ENCODE peak calls at places on chromosomes 16 and 17, in four cellular contexts. T is progenitor cell of endocrine pancreas, S is endothelial cell, U is nephron progenitor cell. C is an unnamed sample.
A peak's percentile ranks its signal among the peaks of the same experiment; 100 is the strongest.

GRCh38 chr17:77882040-77882439 is 76.5 kb upstream of the TNRC6C start:
- DNase-seq in T (no peak), U (no peak), S (no peak), C (no peak)

GRCh38 chr16:85137323-85138072 is 25.2 kb upstream of the CIBAR2 start:
- DNase-seq in T (no peak), U (peak; percentile 64), S (no peak), C (no peak)

GRCh38 chr16:43294-43693 is 10.1 kb downstream of the POLR3K start:
- DNase-seq in S (no peak), U (no peak), T (no peak), C (no peak)

GRCh38 chr17:20954794-20955193 is 88.0 kb downstream of the USP22 start:
- DNase-seq in U (no peak), S (no peak), T (no peak), C (no peak)

GRCh38 chr16:30927789-30928378 is 4.5 kb downstream of the FBXL19 start:
- DNase-seq in T (peak; percentile 48), U (peak; percentile 73), S (no peak), C (peak; percentile 70)

GRCh38 chr17:70120420-70120819 is 45.4 kb downstream of the KCNJ16 start:
- DNase-seq in T (no peak), U (no peak), S (no peak), C (no peak)

GRCh38 chr17:17723354-17724261 is 42.4 kb downstream of the RAI1 start:
- DNase-seq in S (peak; percentile 33), U (peak; percentile 76), T (no peak), C (peak; percentile 74)

GRCh38 chr16:54118846-54119245 is 167.7 kb downstream of the IRX3 start:
- DNase-seq in S (no peak), U (no peak), T (no peak), C (no peak)

GRCh38 chr16:2767891-2768290 is 9.2 kb downstream of the ELOB start:
- DNase-seq in S (no peak), U (no peak), T (no peak), C (no peak)

GRCh38 chr17:81996232-81996756 is 18.9 kb downstream of the ASPSCR1 start:
- DNase-seq in U (no peak), T (no peak), S (no peak), C (no peak)

GRCh38 chr17:81995463-81996231 is 18.2 kb downstream of the ASPSCR1 start:
- DNase-seq in U (no peak), S (no peak), T (no peak), C (no peak)

GRCh38 chr17:81996757-81997441 is 19.5 kb downstream of the ASPSCR1 start:
- DNase-seq in U (no peak), S (no peak), T (no peak), C (no peak)

GRCh38 chr17:81993726-81994592 is 16.5 kb downstream of the ASPSCR1 start:
- DNase-seq in U (no peak), S (no peak), T (no peak), C (no peak)

DNA sequence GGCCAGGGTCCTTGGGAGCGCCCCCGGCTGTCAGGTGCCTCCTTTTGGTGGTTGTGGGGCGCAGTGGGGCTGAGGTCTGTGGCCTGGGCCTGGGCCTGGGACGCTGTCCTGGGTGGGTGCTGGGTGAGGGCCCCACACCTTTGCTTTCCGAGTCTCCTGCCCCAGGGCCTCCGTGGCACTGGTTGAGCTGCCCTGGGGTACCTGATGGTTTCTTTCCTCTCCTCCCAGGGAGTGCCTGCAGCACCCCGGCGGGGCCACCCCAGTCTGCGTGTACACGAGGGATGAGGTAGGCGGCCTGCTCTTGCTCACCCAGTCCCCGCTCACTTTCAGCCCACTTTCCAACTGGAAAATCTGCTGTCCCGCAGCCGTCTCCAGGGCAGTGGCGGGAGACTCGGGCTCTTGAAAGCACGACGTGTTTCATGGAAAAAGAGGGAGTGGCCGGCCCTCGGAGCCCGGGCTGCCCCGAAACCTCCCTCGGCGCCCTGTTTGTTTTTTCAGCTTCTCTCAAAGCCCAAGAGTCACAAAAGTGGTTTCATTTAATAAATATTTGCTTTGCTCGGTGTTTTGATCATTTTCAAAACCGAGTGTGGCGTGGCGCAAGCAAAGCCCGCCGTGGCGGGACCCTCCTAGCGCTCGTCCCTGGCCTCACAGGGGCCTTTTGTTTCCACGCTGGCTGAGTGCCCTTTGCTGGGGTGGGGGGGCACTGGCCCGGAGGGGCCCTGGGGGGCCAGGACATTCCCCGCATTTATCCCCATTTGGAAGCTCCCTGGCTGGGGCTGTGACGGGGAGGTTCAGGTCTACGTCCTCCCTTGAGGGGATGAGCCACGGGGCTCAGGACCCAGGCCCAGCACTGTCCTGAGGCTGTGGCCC is 17.4 kb downstream of the ASPSCR1 start:
- DNase-seq in S (no peak), U (no peak), T (no peak), C (no peak)
- TF ChIP-seq CTCF in S (no peak), U (no peak), T (no peak), C (no peak)

GRCh38 chr17:47955497-47956461 is 1.9 kb downstream of the PRR15L start:
- DNase-seq in U (no peak), T (no peak), S (no peak), C (no peak)

GRCh38 chr17:47950448-47950847 is 7.2 kb downstream of the PRR15L start:
- DNase-seq in U (no peak), T (no peak), S (no peak), C (no peak)

GRCh38 chr17:47952181-47953021 is 5.3 kb downstream of the PRR15L start:
- DNase-seq in T (no peak), U (no peak), S (no peak), C (no peak)

GRCh38 chr17:47956818-47957590 is 679 bp downstream of the PRR15L start:
- DNase-seq in U (no peak), T (no peak), S (no peak), C (no peak)

DNA sequence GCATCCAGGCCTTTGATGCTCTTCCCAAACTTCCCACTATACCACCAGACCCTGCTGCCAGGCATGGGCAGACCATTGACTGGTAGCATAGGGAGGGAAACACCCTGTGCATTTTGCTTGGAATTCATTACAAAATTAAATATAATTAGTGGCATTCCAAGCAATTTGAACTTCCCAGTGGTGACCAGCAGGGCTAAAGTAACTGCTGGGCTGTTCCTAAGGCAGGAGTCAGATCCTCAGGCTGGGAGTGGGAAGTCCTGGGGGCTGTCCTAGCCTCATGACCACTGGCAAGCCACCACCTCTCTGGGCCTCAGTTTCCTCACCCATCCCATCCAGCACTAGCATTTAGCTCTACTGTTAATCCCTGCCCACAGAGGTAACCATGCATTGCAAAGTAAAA is 3.7 kb downstream of the PRR15L start:
- DNase-seq in U (no peak), S (no peak), T (no peak), C (no peak)
- TF ChIP-seq CTCF in U (no peak), S (no peak), T (peak; percentile 19), C (no peak)

GRCh38 chr16:72060405-72060804 is 2.6 kb upstream of the HPR start:
- DNase-seq in T (no peak), S (no peak), U (no peak), C (no peak)

GRCh38 chr16:72055911-72056310 is 1.6 kb downstream of the HP start:
- DNase-seq in U (no peak), S (no peak), T (no peak), C (no peak)

GRCh38 chr16:72066747-72067146 is 3.7 kb downstream of the HPR start:
- DNase-seq in T (no peak), U (no peak), S (peak; percentile 19), C (peak; percentile 38)

GRCh38 chr16:72064361-72064894 is 1.4 kb downstream of the HPR start:
- DNase-seq in S (no peak), T (no peak), U (no peak), C (no peak)

GRCh38 chr16:72061564-72061963 is 1.5 kb upstream of the HPR start:
- DNase-seq in U (no peak), T (no peak), S (no peak), C (no peak)
- TF ChIP-seq CTCF in U (no peak), T (no peak), S (no peak), C (no peak)

GRCh38 chr17:81254955-81255717 is 16.0 kb downstream of the NDUFAF8 start:
- DNase-seq in T (peak; percentile 53), U (peak; percentile 72), S (peak; percentile 71), C (no peak)
- TF ChIP-seq CTCF in T (peak; percentile 59), U (peak; percentile 50), S (no peak), C (peak; percentile 21)

C was measured in GM13976.